ENCODE peak calls at places on chromosomes 2 and 18, in nine cellular contexts. B is cardiac fibroblast, R is hepatocyte, F is ascending aorta, A is stomach, Q is right atrium auricular region, J is HFFc6, Z is foreskin fibroblast, I is fibroblast of mammary gland. H is an unnamed sample.
A peak's percentile ranks its signal among the peaks of the same experiment; 100 is the strongest.

GRCh38 chr2:238100049-238100820 is at the start of gene ESPNL:
- DNase-seq in B (no peak), R (no peak), F (peak; percentile 55), A (peak; percentile 23), Q (no peak), J (no peak), Z (no peak), I (no peak), H (no peak)

GRCh38 chr2:231708773-231709635 is 679 bp downstream of the PTMA start:
- DNase-seq in B (peak; percentile 48), R (peak; percentile 66), F (peak; percentile 74), A (peak; percentile 50), Q (no peak), J (no peak), Z (no peak), I (peak; percentile 25), H (peak; percentile 52)

GRCh38 chr2:157420771-157421323 is 23.0 kb downstream of the CYTIP start:
- DNase-seq in B (peak; percentile 34), R (no peak), F (no peak), A (no peak), Q (no peak), J (no peak), Z (no peak), I (peak; percentile 55), H (no peak)

GRCh38 chr2:240340361-240340761 is 95.1 kb upstream of the GPC1 start:
- DNase-seq in B (no peak), R (no peak), F (peak; percentile 59), A (no peak), Q (no peak), J (no peak), Z (no peak), I (no peak), H (no peak)

GRCh38 chr2:149125031-149125725 is 86.7 kb downstream of the LYPD6B start:
- DNase-seq in B (no peak), R (peak; percentile 52), F (no peak), A (peak; percentile 80), Q (no peak), J (no peak), Z (no peak), I (no peak), H (no peak)

GRCh38 chr2:240350696-240351087 is 84.8 kb upstream of the GPC1 start:
- DNase-seq in B (no peak), R (no peak), F (no peak), A (no peak), Q (no peak), J (no peak), Z (no peak), I (no peak), H (no peak)

GRCh38 chr2:70558195-70558808 is 4.7 kb upstream of the TGFA start:
- DNase-seq in B (no peak), R (no peak), F (no peak), A (no peak), Q (no peak), J (no peak), Z (no peak), I (no peak), H (no peak)

GRCh38 chr2:85539361-85540130 is 578 bp downstream of the MAT2A start:
- DNase-seq in B (peak; percentile 71), R (peak; percentile 81), F (peak; percentile 87), A (peak; percentile 64), Q (peak; percentile 69), J (peak; percentile 47), Z (peak; percentile 64), I (peak; percentile 56), H (peak; percentile 72)

GRCh38 chr18:34357944-34358580 is 133.3 kb upstream of the NOL4 start:
- DNase-seq in B (no peak), R (no peak), F (no peak), A (no peak), Q (no peak), J (no peak), Z (no peak), I (no peak), H (no peak)

GRCh38 chr2:170553748-170554147 is 161.4 kb upstream of the SP5 start:
- DNase-seq in B (no peak), R (no peak), F (no peak), A (no peak), Q (no peak), J (no peak), Z (no peak), I (no peak), H (no peak)

GRCh38 chr18:487371-487770 is 13.1 kb downstream of the COLEC12 start:
- DNase-seq in B (peak; percentile 36), R (no peak), F (no peak), A (no peak), Q (no peak), J (no peak), Z (no peak), I (no peak), H (no peak)

GRCh38 chr2:236287656-236288055 is 23.4 kb upstream of the ASB18 start:
- DNase-seq in B (no peak), R (no peak), F (no peak), A (no peak), Q (peak; percentile 23), J (no peak), Z (no peak), I (no peak), H (no peak)

GRCh38 chr2:54595999-54596903 is 127.2 kb upstream of the EML6 start:
- DNase-seq in B (peak; percentile 53), R (no peak), F (peak; percentile 76), A (no peak), Q (peak; percentile 84), J (no peak), Z (no peak), I (no peak), H (no peak)

GRCh38 chr2:135422898-135423297 is 108.1 kb downstream of the ZRANB3 start:
- DNase-seq in B (no peak), R (no peak), F (no peak), A (no peak), Q (no peak), J (no peak), Z (no peak), I (no peak), H (no peak)

GRCh38 chr2:135424849-135425248 is 106.2 kb downstream of the ZRANB3 start:
- DNase-seq in B (no peak), R (no peak), F (no peak), A (no peak), Q (no peak), J (no peak), Z (no peak), I (peak; percentile 7), H (no peak)
- TF ChIP-seq CTCF in B (no peak), R (no peak), F (no peak), A (no peak), Q (no peak), J (peak; percentile 25), Z (peak; percentile 16), I (peak; percentile 13), H (no peak)

GRCh38 chr2:189566046-189566445 is 14.5 kb downstream of the SLC40A1 start:
- DNase-seq in B (peak; percentile 74), R (no peak), F (peak; percentile 83), A (no peak), Q (no peak), J (no peak), Z (no peak), I (peak; percentile 65), H (no peak)

GRCh38 chr2:189574793-189575475 is 5.7 kb downstream of the SLC40A1 start:
- DNase-seq in B (no peak), R (peak; percentile 14), F (no peak), A (no peak), Q (no peak), J (no peak), Z (no peak), I (no peak), H (no peak)

GRCh38 chr2:189570565-189570964 is 10.0 kb downstream of the SLC40A1 start:
- DNase-seq in B (no peak), R (no peak), F (no peak), A (no peak), Q (no peak), J (peak; percentile 30), Z (no peak), I (peak; percentile 69), H (no peak)

GRCh38 chr2:189569295-189569925 is 11.2 kb downstream of the SLC40A1 start:
- DNase-seq in B (peak; percentile 61), R (no peak), F (peak; percentile 73), A (no peak), Q (no peak), J (no peak), Z (no peak), I (no peak), H (no peak)
- TF ChIP-seq CTCF in B (no peak), R (no peak), F (peak; percentile 51), A (no peak), Q (no peak), J (no peak), Z (peak; percentile 26), I (peak; percentile 1), H (no peak)

DNA sequence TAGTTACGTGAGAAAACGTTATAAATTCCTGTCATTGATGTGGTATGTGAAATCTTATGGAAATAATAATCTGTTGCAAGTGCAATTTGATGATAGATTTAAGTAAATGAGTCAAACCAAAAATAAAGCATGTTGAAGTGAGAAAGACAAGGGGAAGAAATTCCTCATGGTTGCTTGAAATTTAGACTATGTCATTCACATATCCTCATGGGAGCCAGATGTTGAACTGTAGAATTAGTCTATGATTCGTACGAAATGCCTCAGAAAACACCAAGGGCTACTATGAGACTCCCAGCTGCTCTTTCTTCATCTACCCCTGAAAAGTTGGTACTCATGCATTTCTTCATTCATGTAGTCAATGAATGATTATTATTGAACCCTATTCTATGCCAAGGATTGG is 55.7 kb downstream of the KLHL14 start:
- DNase-seq in B (no peak), R (no peak), F (no peak), A (no peak), Q (no peak), J (no peak), Z (no peak), I (peak; percentile 57), H (no peak)
- TF ChIP-seq CTCF in B (no peak), R (no peak), F (no peak), A (no peak), Q (no peak), J (no peak), Z (no peak), I (no peak), H (no peak)

DNA sequence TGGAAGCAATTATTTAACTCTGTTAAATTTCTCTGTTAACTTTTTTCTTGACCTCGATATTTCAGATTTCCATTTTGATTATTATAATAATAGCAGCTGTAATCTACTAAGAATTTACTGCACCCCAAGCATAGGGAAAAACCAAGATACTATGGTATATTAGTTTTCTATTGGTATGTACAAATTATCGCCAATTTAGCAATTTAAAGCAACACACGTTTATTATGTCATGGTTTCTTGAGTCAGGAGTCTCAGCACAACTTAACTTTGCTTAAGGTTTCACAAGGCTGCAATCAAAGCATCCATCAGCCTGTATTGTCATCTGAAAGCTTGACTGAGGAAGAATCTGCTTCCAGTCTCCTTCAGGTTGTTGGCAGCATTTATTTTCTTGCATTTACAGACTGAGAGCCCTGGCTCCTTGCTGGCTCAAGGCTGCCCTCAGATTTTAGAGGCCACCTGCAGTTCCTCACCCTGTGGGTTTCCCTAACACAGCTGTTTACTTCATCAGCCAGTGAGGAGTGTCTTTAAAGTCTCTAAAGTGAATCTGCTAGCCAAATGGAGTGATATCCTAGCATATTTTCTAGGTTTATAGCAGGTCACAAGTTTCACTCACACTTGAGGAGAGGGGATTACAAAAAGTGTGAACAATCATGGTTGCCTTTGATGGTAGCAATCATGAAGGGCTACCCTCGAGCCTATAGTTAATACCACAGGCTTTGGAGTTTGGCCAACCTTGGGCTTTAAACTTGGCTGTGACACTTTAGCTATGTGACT is 4.4 kb upstream of the VPS54 start:
- DNase-seq in B (no peak), R (no peak), F (no peak), A (no peak), Q (no peak), J (no peak), Z (no peak), I (no peak), H (no peak)
- TF ChIP-seq CTCF in B (no peak), R (no peak), F (no peak), A (no peak), Q (no peak), J (no peak), Z (no peak), I (no peak), H (no peak)

GRCh38 chr2:166106431-166107015 is 21.3 kb downstream of the SCN1A start:
- DNase-seq in B (peak; percentile 67), R (peak; percentile 13), F (no peak), A (no peak), Q (no peak), J (no peak), Z (no peak), I (peak; percentile 55), H (no peak)
- TF ChIP-seq CTCF in B (peak; percentile 66), R (peak; percentile 41), F (no peak), A (no peak), Q (no peak), J (peak; percentile 29), Z (no peak), I (peak; percentile 72), H (no peak)

H was measured in activated B cell treated with CpG ODN at 0.5 μM for 24 hours.